ENCODE peak calls at places on chromosomes 2 and 18, in eight cellular contexts. Z is MCF 10A, O is colonic mucosa, R is foreskin fibroblast, D is ascending aorta, U is ovary, W is transverse colon, E is progenitor cell of endocrine pancreas. G is an unnamed sample.

GRCh38 chr2:176115883-176116813 is at the start of gene HOXD10:
- DNase-seq in E (no peak), W (peak; percentile 75), D (peak; percentile 60), U (peak; percentile 75), O (peak; percentile 48), R (no peak), Z (no peak), G (no peak)

GRCh38 chr18:24342347-24342746 is 55.3 kb downstream of the OSBPL1A start:
- DNase-seq in U (no peak), W (no peak), E (no peak), R (peak; percentile 12), Z (no peak), D (no peak), O (no peak), G (no peak)

GRCh38 chr2:111061192-111061591 is 59.5 kb upstream of the BCL2L11 start:
- DNase-seq in R (no peak), E (no peak), U (no peak), D (no peak), O (no peak), Z (no peak), W (no peak), G (no peak)

GRCh38 chr2:9105601-9106337 is 100.8 kb upstream of the ASAP2 start:
- DNase-seq in O (no peak), W (no peak), R (no peak), Z (no peak), E (no peak), U (no peak), D (no peak), G (no peak)

GRCh38 chr2:147171961-147172360 is 672.9 kb upstream of the ACVR2A start:
- DNase-seq in U (no peak), D (no peak), R (peak; percentile 25), Z (no peak), O (no peak), W (no peak), E (no peak), G (no peak)

GRCh38 chr18:13221821-13222220 is 3.3 kb downstream of the LDLRAD4 start:
- DNase-seq in W (peak; percentile 51), O (peak; percentile 70), D (peak; percentile 78), E (no peak), Z (no peak), R (no peak), U (no peak), G (no peak)

GRCh38 chr2:120436885-120437603 is 91.1 kb downstream of the INHBB start:
- DNase-seq in R (peak; percentile 47), U (no peak), E (no peak), O (peak; percentile 39), D (peak; percentile 50), W (no peak), Z (peak; percentile 62), G (peak; percentile 67)

GRCh38 chr18:80068571-80069272 is 34.5 kb downstream of the RBFA start:
- DNase-seq in D (no peak), W (no peak), R (no peak), Z (no peak), O (no peak), E (no peak), U (no peak), G (no peak)

GRCh38 chr18:62566199-62566598 is 43.4 kb downstream of the ZCCHC2 start:
- DNase-seq in D (no peak), E (no peak), O (peak; percentile 45), R (no peak), U (no peak), W (peak; percentile 32), Z (peak; percentile 32), G (no peak)

GRCh38 chr18:45702871-45703270 is 21.1 kb upstream of the SLC14A1 start:
- DNase-seq in D (no peak), E (no peak), O (no peak), R (peak; percentile 43), W (no peak), U (no peak), Z (no peak), G (no peak)

GRCh38 chr2:241613018-241613780 is 23.8 kb downstream of the THAP4 start:
- DNase-seq in Z (no peak), O (no peak), D (no peak), R (peak; percentile 50), E (no peak), W (no peak), U (peak; percentile 34), G (no peak)

GRCh38 chr2:122543815-122544214 is 788.4 kb downstream of the TSN start:
- DNase-seq in Z (peak; percentile 43), O (no peak), R (peak; percentile 42), D (no peak), E (no peak), U (no peak), W (no peak), G (no peak)

GRCh38 chr18:32730620-32731021 is 42.2 kb downstream of the KLHL14 start:
- DNase-seq in E (no peak), D (no peak), Z (peak; percentile 27), W (no peak), U (no peak), O (no peak), R (peak; percentile 23), G (peak; percentile 25)

GRCh38 chr2:223654384-223654915 is 52.3 kb upstream of the SCG2 start:
- DNase-seq in Z (no peak), R (peak; percentile 16), E (no peak), O (no peak), W (no peak), D (no peak), U (no peak), G (no peak)

GRCh38 chr2:160210599-160211138 is 10.6 kb upstream of the ITGB6 start:
- DNase-seq in Z (peak; percentile 90), D (peak; percentile 78), E (peak; percentile 68), R (peak; percentile 47), U (peak; percentile 56), O (peak; percentile 89), W (peak; percentile 87), G (peak; percentile 83)

GRCh38 chr18:36075862-36076587 is 8.7 kb upstream of the RPRD1A start:
- DNase-seq in E (no peak), U (no peak), D (no peak), R (peak; percentile 81), O (no peak), Z (peak; percentile 90), W (no peak), G (no peak)

GRCh38 chr2:16617282-16618266 is 48.1 kb downstream of the CYRIA start:
- DNase-seq in W (no peak), U (peak; percentile 44), R (no peak), Z (peak; percentile 51), O (no peak), D (no peak), E (no peak), G (no peak)

GRCh38 chr2:27016801-27017325 is 15.9 kb upstream of the TMEM214 start:
- DNase-seq in Z (peak; percentile 68), E (peak; percentile 43), R (peak; percentile 83), W (peak; percentile 66), U (peak; percentile 79), D (peak; percentile 65), O (peak; percentile 68), G (peak; percentile 64)

GRCh38 chr2:201969938-201970785 is 63.5 kb upstream of the FZD7 start:
- DNase-seq in R (peak; percentile 30), W (no peak), U (no peak), E (no peak), D (no peak), Z (no peak), O (no peak), G (no peak)

GRCh38 chr2:105563000-105563719 is 164.3 kb upstream of the FHL2 start:
- DNase-seq in W (no peak), D (no peak), R (no peak), Z (no peak), E (no peak), U (no peak), O (no peak), G (no peak)

GRCh38 chr18:28961669-28962228 is 784.8 kb upstream of the CDH2 start:
- DNase-seq in E (no peak), R (peak; percentile 47), U (no peak), O (no peak), W (no peak), D (no peak), Z (peak; percentile 62), G (no peak)

GRCh38 chr2:236831698-236832097 is 254.0 kb upstream of the COPS8 start:
- DNase-seq in D (no peak), E (no peak), R (no peak), O (no peak), U (no peak), W (no peak), Z (no peak), G (no peak)

GRCh38 chr2:113275556-113276215 is 3.0 kb downstream of the PAX8 start:
- DNase-seq in E (no peak), W (no peak), R (no peak), U (no peak), D (no peak), Z (no peak), O (no peak), G (no peak)

GRCh38 chr2:11584530-11585056 is 50.7 kb downstream of the GREB1 start:
- DNase-seq in R (no peak), Z (no peak), D (no peak), W (no peak), E (no peak), U (no peak), O (no peak), G (no peak)
- TF ChIP-seq CTCF in R (no peak), Z (no peak), D (no peak), W (no peak), E (no peak), U (peak; percentile 6), O (peak; percentile 25), G (no peak)

DNA sequence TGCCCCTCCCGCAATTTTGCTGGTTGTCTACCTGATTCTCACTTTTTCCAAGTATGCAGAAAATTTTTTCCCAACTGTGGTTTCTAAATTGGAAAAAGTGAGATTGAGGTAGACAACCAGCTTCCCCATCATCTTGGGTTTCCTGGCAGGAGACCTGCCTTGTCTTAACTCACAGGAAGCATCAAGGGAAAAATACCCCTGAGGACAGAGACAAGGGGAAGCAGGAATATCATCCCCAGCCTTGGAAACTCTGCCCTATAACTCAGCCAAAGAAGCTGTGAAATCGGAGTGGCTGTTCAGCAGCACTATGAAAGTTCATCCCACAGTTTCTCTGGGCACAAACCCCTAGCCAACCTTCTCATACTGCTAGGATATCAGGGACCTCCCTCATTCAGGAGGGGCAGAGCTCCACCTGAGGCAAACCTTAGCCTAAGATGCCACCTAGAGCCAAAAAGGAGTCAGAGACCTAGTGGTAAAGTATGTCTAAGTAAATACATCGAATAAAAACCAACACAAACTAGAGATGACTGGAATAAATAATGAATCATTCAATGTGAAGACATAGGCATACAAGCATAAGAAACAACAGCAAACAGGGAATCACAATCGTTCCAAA is 68.2 kb downstream of the ZSWIM2 start:
- DNase-seq in W (no peak), Z (peak; percentile 50), O (no peak), U (no peak), D (no peak), R (peak; percentile 8), E (no peak), G (no peak)
- TF ChIP-seq CTCF in W (no peak), Z (peak; percentile 12), O (no peak), U (no peak), D (no peak), R (no peak), E (peak; percentile 33), G (no peak)

GRCh38 chr18:50722311-50722710 is 97.5 kb downstream of the MRO start:
- DNase-seq in W (no peak), E (no peak), D (no peak), O (no peak), R (no peak), Z (no peak), U (no peak), G (no peak)
- TF ChIP-seq CTCF in W (no peak), E (no peak), D (no peak), O (no peak), R (no peak), Z (no peak), U (no peak), G (no peak)

GRCh38 chr18:8911408-8912340 is 190.8 kb upstream of the NDUFV2 start:
- DNase-seq in E (no peak), O (no peak), U (no peak), W (no peak), D (no peak), Z (no peak), R (no peak), G (no peak)
- TF ChIP-seq CTCF in E (no peak), O (no peak), U (no peak), W (no peak), D (no peak), Z (no peak), R (no peak), G (no peak)

G was measured in GM20000.